ENCODE peak calls at places on chromosomes 5 and 9, in nine cellular contexts. F is naive thymus-derived CD4-positive, alpha-beta T cell; R is uterus; D is heart left ventricle; C is psoas muscle; W is kidney; N is HCT116; K is Peyer's patch; E is sigmoid colon. Y is an unnamed sample. For H3K4me1, the result is how much of the 10 kb centered on the place peaks cover.

GRCh38 chr5:121630402-121630801 is 221.3 kb upstream of the FTMT start:
- DNase-seq in F (no peak), R (no peak), D (no peak), C (no peak), W (no peak), N (no peak), K (no peak), E (no peak), Y (no peak)

GRCh38 chr9:117414906-117415583 is at the start of gene ASTN2:
- DNase-seq in F (no peak), R (no peak), D (no peak), C (peak), W (peak), N (no peak), K (no peak), E (no peak), Y (no peak)

GRCh38 chr9:123073991-123074422 is 40.5 kb downstream of the GPR21 start:
- DNase-seq in F (no peak), R (no peak), D (no peak), C (no peak), W (no peak), N (no peak), K (no peak), E (no peak), Y (no peak)

GRCh38 chr9:30382271-30382670 is 2002.2 kb upstream of the ACO1 start:
- DNase-seq in F (no peak), R (no peak), D (no peak), C (no peak), W (no peak), N (no peak), K (no peak), E (no peak), Y (no peak)

GRCh38 chr5:141822134-141822533 is 56.1 kb downstream of the PCDH1 start:
- DNase-seq in F (no peak), R (peak), D (no peak), C (no peak), W (peak), N (no peak), K (no peak), E (no peak), Y (no peak)

GRCh38 chr5:154892370-154892771 is 33.9 kb downstream of the CNOT8 start:
- DNase-seq in F (no peak), R (no peak), D (no peak), C (no peak), W (no peak), N (no peak), K (no peak), E (no peak), Y (no peak)

GRCh38 chr9:128420060-128420650 is 502 bp upstream of the CERCAM start:
- DNase-seq in F (peak), R (peak), D (peak), C (peak), W (peak), N (no peak), K (peak), E (peak), Y (peak)

GRCh38 chr9:133105461-133105770 is 15.6 kb downstream of the RALGDS start:
- DNase-seq in F (no peak), R (peak), D (no peak), C (peak), W (peak), N (no peak), K (peak), E (peak), Y (peak)

GRCh38 chr5:8457187-8458037 is 588.5 kb downstream of the MTRR start:
- DNase-seq in F (peak), R (peak), D (peak), C (peak), W (peak), N (no peak), K (peak), E (peak), Y (peak)

GRCh38 chr9:123741214-123741613 is 188.7 kb downstream of the DENND1A start:
- DNase-seq in F (no peak), R (no peak), D (no peak), C (no peak), W (no peak), N (no peak), K (no peak), E (no peak), Y (no peak)

GRCh38 chr9:87259543-87259942 is 238.1 kb upstream of the DAPK1 start:
- DNase-seq in F (no peak), R (no peak), D (no peak), C (no peak), W (no peak), N (no peak), K (no peak), E (no peak), Y (peak)

GRCh38 chr9:90870646-90871326 is 69.2 kb downstream of the SYK start:
- DNase-seq in F (peak), R (peak), D (no peak), C (no peak), W (no peak), N (peak), K (peak), E (no peak), Y (no peak)

GRCh38 chr5:138468133-138468965 is 3.1 kb downstream of the EGR1 start:
- DNase-seq in F (no peak), R (no peak), D (no peak), C (no peak), W (no peak), N (peak), K (no peak), E (no peak), Y (no peak)

GRCh38 chr5:178215263-178216002 is 11.1 kb downstream of the HNRNPAB start:
- DNase-seq in F (no peak), R (no peak), D (no peak), C (no peak), W (peak), N (no peak), K (no peak), E (no peak), Y (no peak)

DNA sequence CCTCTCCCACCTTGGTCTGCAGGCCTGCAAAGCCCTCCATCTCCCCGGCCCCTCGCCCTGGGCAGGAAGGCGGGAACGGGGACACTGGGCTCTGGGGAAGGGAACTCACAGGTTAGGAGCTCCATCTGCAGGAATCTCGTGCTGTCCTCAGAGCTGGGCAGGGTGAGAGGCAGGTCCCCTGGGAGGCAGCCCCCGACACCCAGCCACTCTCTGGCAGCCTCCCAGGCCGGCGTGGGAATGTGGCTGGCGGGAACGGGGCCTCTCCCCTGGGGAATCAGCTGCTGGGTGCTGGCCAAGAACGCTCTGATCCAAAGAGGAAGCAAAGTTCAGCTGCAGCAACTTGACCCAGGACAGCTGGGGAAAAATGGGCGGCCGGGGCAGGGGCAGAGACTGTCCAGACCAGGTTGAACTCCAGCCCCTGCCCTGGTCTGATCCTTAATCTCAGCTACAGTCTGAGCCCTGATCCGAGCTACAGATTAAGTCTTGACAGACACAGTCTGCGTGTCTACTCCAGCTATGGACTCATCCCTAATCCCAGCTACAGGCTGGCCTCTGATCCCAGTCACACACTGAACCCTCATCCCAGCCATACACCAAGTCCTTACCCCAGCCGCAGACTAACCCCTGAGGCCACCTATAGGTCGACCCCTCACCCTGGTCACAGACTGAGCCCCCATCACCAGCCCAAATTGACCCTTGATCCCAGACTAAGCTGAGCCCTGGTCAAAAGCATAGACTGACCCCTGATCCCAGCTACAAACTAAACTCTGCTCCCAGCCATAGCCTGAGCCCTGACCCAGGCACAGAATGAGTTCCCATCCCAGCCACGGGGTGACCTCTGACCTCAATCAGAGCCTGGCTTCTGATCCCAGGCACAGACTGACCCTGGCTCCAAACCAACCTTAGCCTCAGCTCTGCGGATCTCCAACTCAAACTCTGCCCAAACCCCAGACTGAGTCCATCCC is 37.3 kb upstream of the EGFL7 start:
- DNase-seq in F (no peak), R (peak), D (peak), C (peak), W (peak), N (no peak), K (peak), E (peak), Y (peak)
- H3K4me1 ChIP-seq in F (under half), R (under half), D (under half), C (under half), W (under half), N (under half), K (under half), E (under half), Y (under half)

GRCh38 chr5:106843812-106844416 is 826.8 kb downstream of the EFNA5 start:
- DNase-seq in F (no peak), R (no peak), D (no peak), C (no peak), W (no peak), N (peak), K (no peak), E (no peak), Y (no peak)
- H3K27ac ChIP-seq in F (no peak), R (no peak), D (no peak), C (no peak), W (no peak), N (no peak), K (no peak), E (no peak), Y (no peak)

GRCh38 chr9:37192803-37193202 is 72.4 kb downstream of the ZCCHC7 start:
- DNase-seq in F (no peak), R (no peak), D (no peak), C (no peak), W (no peak), N (no peak), K (no peak), E (no peak), Y (no peak)
- H3K4me1 ChIP-seq in F (under half), R (under half), D (under half), C (under half), W (under half), N (under half), K (under half), E (under half), Y (under half)

DNA sequence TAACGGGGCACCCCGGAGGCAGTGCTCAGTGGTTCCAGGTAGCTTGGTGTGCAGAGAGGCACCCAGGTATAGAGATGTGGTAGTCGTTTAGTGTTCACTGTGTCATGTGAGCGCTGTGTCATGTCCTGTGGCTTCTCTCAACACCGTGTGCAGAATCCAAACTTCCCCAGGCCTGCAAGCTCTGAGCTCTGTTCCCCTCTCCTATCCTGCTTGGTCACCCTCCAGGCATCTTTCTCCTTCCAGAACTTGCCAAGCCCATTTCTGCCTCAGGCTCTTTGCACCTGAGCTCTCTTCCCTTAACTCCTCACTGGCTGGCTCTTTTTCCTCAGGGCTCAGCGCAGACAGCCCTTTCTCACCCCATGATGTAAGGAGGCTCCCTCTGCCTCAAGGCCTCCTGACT is 64.8 kb downstream of the CARTPT start:
- DNase-seq in F (no peak), R (no peak), D (no peak), C (no peak), W (no peak), N (no peak), K (no peak), E (no peak), Y (no peak)
- H3K27ac ChIP-seq in F (no peak), R (no peak), D (no peak), C (no peak), W (no peak), N (no peak), K (no peak), E (peak), Y (no peak)

GRCh38 chr5:32541241-32541640 is 44.1 kb upstream of the SUB1 start:
- DNase-seq in F (no peak), R (no peak), D (no peak), C (no peak), W (no peak), N (no peak), K (no peak), E (no peak), Y (no peak)

GRCh38 chr5:32539981-32540380 is 45.4 kb upstream of the SUB1 start:
- DNase-seq in F (no peak), R (no peak), D (no peak), C (no peak), W (no peak), N (no peak), K (no peak), E (no peak), Y (no peak)

GRCh38 chr5:32540446-32540845 is 44.9 kb upstream of the SUB1 start:
- DNase-seq in F (no peak), R (no peak), D (no peak), C (no peak), W (no peak), N (no peak), K (no peak), E (no peak), Y (no peak)

GRCh38 chr5:32536246-32536645 is 49.1 kb upstream of the SUB1 start:
- DNase-seq in F (no peak), R (no peak), D (no peak), C (no peak), W (no peak), N (no peak), K (no peak), E (no peak), Y (no peak)

GRCh38 chr5:32538031-32538547 is 47.3 kb upstream of the SUB1 start:
- DNase-seq in F (no peak), R (no peak), D (peak), C (no peak), W (no peak), N (no peak), K (peak), E (no peak), Y (no peak)
- H3K4me1 ChIP-seq in F (under half), R (under half), D (under half), C (under half), W (under half), N (under half), K (under half), E (under half), Y (under half)

DNA sequence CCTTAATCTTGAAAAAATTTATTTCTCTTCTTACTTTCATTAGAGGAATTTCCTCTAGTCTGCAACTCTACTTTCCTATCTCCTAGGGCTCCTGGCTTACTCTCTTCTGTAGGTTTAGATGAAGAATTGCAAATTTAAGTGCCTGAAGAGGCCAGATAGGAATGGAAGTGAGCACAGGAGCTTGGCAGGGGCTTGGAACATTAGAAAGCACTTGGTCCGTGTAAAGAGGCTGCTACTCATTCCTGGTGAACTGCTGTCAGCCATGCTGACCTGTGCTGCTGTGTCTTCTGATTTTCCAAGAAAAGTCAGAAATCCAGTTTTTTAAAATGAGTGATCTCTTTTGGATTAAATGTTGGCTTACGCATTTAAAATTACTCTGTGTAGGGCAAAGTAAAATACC is 210.9 kb upstream of the CLINT1 start:
- DNase-seq in F (no peak), R (no peak), D (no peak), C (no peak), W (no peak), N (no peak), K (no peak), E (no peak), Y (no peak)
- H3K27ac ChIP-seq in F (no peak), R (no peak), D (peak), C (no peak), W (no peak), N (no peak), K (no peak), E (no peak), Y (no peak)

DNA sequence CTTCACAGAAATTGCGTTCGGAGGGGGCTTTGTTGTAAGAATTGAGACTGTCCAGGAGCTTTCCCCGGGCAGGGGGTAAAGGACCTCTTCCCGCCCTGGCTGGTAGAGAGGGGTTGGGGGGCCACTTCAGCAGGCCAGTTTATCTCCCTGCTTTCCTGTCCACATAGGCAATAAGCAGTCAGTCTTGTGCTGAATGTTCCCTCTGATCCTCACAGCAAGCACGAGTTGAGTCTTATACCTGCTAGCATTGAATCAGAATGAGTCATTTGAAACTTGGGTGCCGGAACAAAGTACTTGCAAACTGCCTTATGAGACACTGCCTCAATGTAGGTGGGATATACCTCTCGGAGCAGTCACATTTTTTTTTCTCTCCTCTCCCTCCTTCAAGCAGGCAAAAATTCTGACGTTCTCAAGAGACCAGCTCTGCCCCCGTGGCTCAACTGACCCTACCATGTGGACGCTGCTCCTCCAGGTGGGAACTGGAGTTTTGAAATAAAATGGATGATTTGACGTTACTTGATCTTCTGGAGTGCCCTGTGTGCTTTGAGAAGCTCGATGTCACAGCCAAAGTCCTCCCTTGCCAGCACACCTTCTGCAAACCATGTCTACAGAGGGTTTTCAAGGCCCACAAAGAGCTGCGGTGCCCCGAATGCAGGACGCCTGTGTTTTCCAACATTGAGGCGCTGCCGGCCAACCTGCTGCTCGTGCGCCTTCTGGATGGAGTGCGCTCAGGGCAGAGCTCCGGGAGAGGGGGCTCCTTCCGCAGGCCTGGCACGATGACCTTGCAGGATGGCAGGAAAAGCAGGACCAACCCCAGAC is 1.3 kb downstream of the SH3RF2 start:
- DNase-seq in F (no peak), R (no peak), D (no peak), C (peak), W (no peak), N (peak), K (peak), E (no peak), Y (peak)
- H3K4me1 ChIP-seq in F (under half), R (under half), D (under half), C (under half), W (under half), N (half or more), K (under half), E (under half), Y (under half)

DNA sequence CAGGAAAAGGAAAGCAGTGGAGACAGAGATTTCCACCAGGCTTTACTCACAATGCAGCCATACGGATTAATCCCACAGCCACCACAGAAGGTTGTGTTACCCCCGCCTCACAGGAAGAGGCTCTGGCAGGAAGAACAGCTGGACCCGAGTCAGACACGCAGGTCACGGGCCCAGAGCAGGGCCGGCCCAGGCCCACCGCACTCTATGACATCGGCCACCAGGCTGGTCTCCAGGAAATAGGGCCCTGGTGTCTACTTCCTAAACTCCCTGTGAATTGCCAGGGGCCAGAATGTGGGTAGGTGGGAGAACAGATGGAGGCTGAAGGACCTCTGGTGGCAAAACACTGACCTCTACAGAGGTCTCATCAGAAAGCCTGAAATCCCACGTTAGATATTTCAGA is 15.6 kb downstream of the MGAT1 start:
- DNase-seq in F (no peak), R (no peak), D (no peak), C (no peak), W (no peak), N (no peak), K (no peak), E (no peak), Y (no peak)
- H3K27ac ChIP-seq in F (peak), R (peak), D (peak), C (peak), W (no peak), N (no peak), K (peak), E (peak), Y (peak)

GRCh38 chr5:132069561-132069960 is 4.0 kb upstream of the CSF2 start:
- DNase-seq in F (no peak), R (no peak), D (no peak), C (peak), W (peak), N (no peak), K (no peak), E (no peak), Y (no peak)
- H3K4me1 ChIP-seq in F (under half), R (under half), D (under half), C (under half), W (under half), N (under half), K (under half), E (under half), Y (under half)

Y was measured in gastrocnemius medialis.